ENCODE peak calls at places on chromosomes 6 and 20, in ten cellular contexts. One of them, this sample, is unnamed. For H3K4me1, the result is how much of the 10 kb centered on the place peaks cover.

GRCh38 chr6:167978607-167979006 is 18.9 kb upstream of the KIF25 start:
- DNase-seq in colonic mucosa: no peak
- DNase-seq in uterus: no peak
- DNase-seq in neuronal stem cell: no peak
- DNase-seq in K562: no peak
- DNase-seq in GM23248: no peak
- DNase-seq in ovary: no peak
- DNase-seq in HCT116: no peak
- DNase-seq in psoas muscle: no peak
- DNase-seq in breast epithelium: no peak
- DNase-seq in this sample: no peak

GRCh38 chr6:26175428-26176181 is 88.4 kb downstream of the HFE start:
- DNase-seq in HCT116: no peak
- DNase-seq in ovary: no peak
- DNase-seq in colonic mucosa: peak
- DNase-seq in neuronal stem cell: peak
- DNase-seq in psoas muscle: no peak
- DNase-seq in K562: peak
- DNase-seq in GM23248: peak
- DNase-seq in uterus: no peak
- DNase-seq in breast epithelium: no peak
- DNase-seq in this sample: no peak

GRCh38 chr6:118913161-118913560 is 19.2 kb downstream of the ASF1A start:
- DNase-seq in ovary: no peak
- DNase-seq in GM23248: no peak
- DNase-seq in HCT116: no peak
- DNase-seq in neuronal stem cell: no peak
- DNase-seq in breast epithelium: no peak
- DNase-seq in psoas muscle: no peak
- DNase-seq in colonic mucosa: no peak
- DNase-seq in uterus: no peak
- DNase-seq in K562: no peak
- DNase-seq in this sample: no peak

GRCh38 chr6:56279346-56280080 is 32.1 kb upstream of the COL21A1 start:
- DNase-seq in HCT116: peak
- DNase-seq in neuronal stem cell: no peak
- DNase-seq in GM23248: no peak
- DNase-seq in breast epithelium: no peak
- DNase-seq in ovary: no peak
- DNase-seq in colonic mucosa: no peak
- DNase-seq in K562: no peak
- DNase-seq in uterus: no peak
- DNase-seq in psoas muscle: no peak
- DNase-seq in this sample: no peak

GRCh38 chr20:20624914-20625313 is 87.5 kb downstream of the RALGAPA2 start:
- DNase-seq in GM23248: no peak
- DNase-seq in neuronal stem cell: no peak
- DNase-seq in ovary: no peak
- DNase-seq in uterus: no peak
- DNase-seq in breast epithelium: no peak
- DNase-seq in HCT116: no peak
- DNase-seq in K562: no peak
- DNase-seq in colonic mucosa: no peak
- DNase-seq in psoas muscle: no peak
- DNase-seq in this sample: no peak

GRCh38 chr6:13288969-13289391 is 39.4 kb downstream of the TBC1D7 start:
- DNase-seq in neuronal stem cell: no peak
- DNase-seq in uterus: no peak
- DNase-seq in GM23248: no peak
- DNase-seq in psoas muscle: no peak
- DNase-seq in colonic mucosa: no peak
- DNase-seq in K562: no peak
- DNase-seq in ovary: no peak
- DNase-seq in HCT116: no peak
- DNase-seq in breast epithelium: no peak
- DNase-seq in this sample: no peak

GRCh38 chr6:82015043-82015442 is 232.5 kb downstream of the IBTK start:
- DNase-seq in ovary: no peak
- DNase-seq in GM23248: peak
- DNase-seq in neuronal stem cell: no peak
- DNase-seq in K562: no peak
- DNase-seq in uterus: no peak
- DNase-seq in colonic mucosa: no peak
- DNase-seq in psoas muscle: no peak
- DNase-seq in breast epithelium: no peak
- DNase-seq in HCT116: no peak
- DNase-seq in this sample: no peak

GRCh38 chr6:11731423-11731822 is 47.2 kb downstream of the ADTRP start:
- DNase-seq in K562: no peak
- DNase-seq in GM23248: peak
- DNase-seq in HCT116: no peak
- DNase-seq in uterus: no peak
- DNase-seq in colonic mucosa: no peak
- DNase-seq in ovary: no peak
- DNase-seq in breast epithelium: no peak
- DNase-seq in psoas muscle: no peak
- DNase-seq in neuronal stem cell: no peak
- DNase-seq in this sample: no peak

GRCh38 chr20:4563031-4563430 is 158.7 kb upstream of the PRND start:
- DNase-seq in GM23248: no peak
- DNase-seq in uterus: no peak
- DNase-seq in colonic mucosa: no peak
- DNase-seq in psoas muscle: no peak
- DNase-seq in K562: no peak
- DNase-seq in ovary: no peak
- DNase-seq in HCT116: no peak
- DNase-seq in neuronal stem cell: no peak
- DNase-seq in breast epithelium: no peak
- DNase-seq in this sample: no peak

GRCh38 chr20:51258582-51259175 is 235.8 kb upstream of the KCNG1 start:
- DNase-seq in K562: no peak
- DNase-seq in colonic mucosa: no peak
- DNase-seq in neuronal stem cell: peak
- DNase-seq in GM23248: peak
- DNase-seq in ovary: no peak
- DNase-seq in uterus: no peak
- DNase-seq in HCT116: no peak
- DNase-seq in breast epithelium: peak
- DNase-seq in psoas muscle: no peak
- DNase-seq in this sample: no peak

GRCh38 chr20:31474097-31474436 is 860 bp downstream of the DEFB124 start:
- DNase-seq in K562: no peak
- DNase-seq in neuronal stem cell: no peak
- DNase-seq in GM23248: no peak
- DNase-seq in colonic mucosa: no peak
- DNase-seq in HCT116: no peak
- DNase-seq in breast epithelium: no peak
- DNase-seq in ovary: no peak
- DNase-seq in uterus: no peak
- DNase-seq in psoas muscle: no peak
- DNase-seq in this sample: no peak

GRCh38 chr6:112029045-112029822 is 24.7 kb upstream of the CCN6 start:
- DNase-seq in K562: peak
- DNase-seq in GM23248: peak
- DNase-seq in HCT116: peak
- DNase-seq in uterus: peak
- DNase-seq in neuronal stem cell: peak
- DNase-seq in colonic mucosa: peak
- DNase-seq in breast epithelium: no peak
- DNase-seq in psoas muscle: peak
- DNase-seq in ovary: peak
- DNase-seq in this sample: no peak

GRCh38 chr6:158047120-158047518 is 65.5 kb downstream of the SYNJ2 start:
- DNase-seq in GM23248: peak
- DNase-seq in neuronal stem cell: no peak
- DNase-seq in colonic mucosa: no peak
- DNase-seq in ovary: no peak
- DNase-seq in uterus: no peak
- DNase-seq in HCT116: no peak
- DNase-seq in breast epithelium: no peak
- DNase-seq in psoas muscle: peak
- DNase-seq in K562: no peak
- DNase-seq in this sample: no peak

GRCh38 chr6:112337209-112337638 is 9.9 kb upstream of the RFPL4B start:
- DNase-seq in GM23248: peak
- DNase-seq in ovary: peak
- DNase-seq in psoas muscle: peak
- DNase-seq in neuronal stem cell: peak
- DNase-seq in HCT116: peak
- DNase-seq in colonic mucosa: peak
- DNase-seq in K562: no peak
- DNase-seq in breast epithelium: peak
- DNase-seq in uterus: peak
- DNase-seq in this sample: peak

GRCh38 chr6:54111341-54111740 is at the start of gene MLIP:
- DNase-seq in K562: no peak
- DNase-seq in GM23248: no peak
- DNase-seq in HCT116: no peak
- DNase-seq in breast epithelium: no peak
- DNase-seq in colonic mucosa: no peak
- DNase-seq in neuronal stem cell: peak
- DNase-seq in ovary: no peak
- DNase-seq in uterus: no peak
- DNase-seq in psoas muscle: no peak
- DNase-seq in this sample: no peak

GRCh38 chr6:16354692-16355091 is 116.3 kb downstream of the GMPR start:
- DNase-seq in HCT116: no peak
- DNase-seq in colonic mucosa: no peak
- DNase-seq in uterus: no peak
- DNase-seq in breast epithelium: no peak
- DNase-seq in ovary: no peak
- DNase-seq in K562: no peak
- DNase-seq in psoas muscle: no peak
- DNase-seq in neuronal stem cell: no peak
- DNase-seq in GM23248: no peak
- DNase-seq in this sample: no peak

GRCh38 chr6:108557494-108558371 is 3.0 kb upstream of the FOXO3 start:
- DNase-seq in HCT116: no peak
- DNase-seq in ovary: peak
- DNase-seq in K562: peak
- DNase-seq in uterus: peak
- DNase-seq in colonic mucosa: peak
- DNase-seq in neuronal stem cell: peak
- DNase-seq in GM23248: peak
- DNase-seq in psoas muscle: peak
- DNase-seq in breast epithelium: peak
- DNase-seq in this sample: no peak

GRCh38 chr6:33018904-33019303 is 9.5 kb upstream of the HLA-DOA start:
- DNase-seq in colonic mucosa: peak
- DNase-seq in K562: peak
- DNase-seq in psoas muscle: no peak
- DNase-seq in uterus: peak
- DNase-seq in breast epithelium: peak
- DNase-seq in neuronal stem cell: no peak
- DNase-seq in ovary: peak
- DNase-seq in GM23248: peak
- DNase-seq in HCT116: no peak
- DNase-seq in this sample: no peak

DNA sequence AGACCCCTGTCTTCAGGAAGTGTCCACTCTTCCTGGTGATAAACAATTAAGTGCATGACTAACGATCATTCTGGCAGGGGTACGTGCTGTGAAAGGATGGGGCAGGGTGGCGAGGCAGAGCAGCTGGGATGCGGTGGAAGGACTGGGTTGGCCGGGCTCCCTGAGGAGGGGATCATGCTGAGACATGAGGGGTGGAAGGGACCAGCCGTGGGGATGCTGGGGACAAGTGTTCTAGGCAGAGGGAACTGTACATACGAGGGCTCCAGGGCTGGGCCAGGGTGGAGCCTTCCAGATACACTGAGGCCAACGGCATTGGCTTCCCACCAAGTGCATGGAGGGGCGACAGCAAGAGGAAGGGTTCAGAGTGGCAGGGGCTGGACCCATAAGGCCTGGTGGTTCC is 65.7 kb upstream of the SIRPA start:
- DNase-seq in neuronal stem cell: no peak
- DNase-seq in HCT116: no peak
- DNase-seq in uterus: no peak
- DNase-seq in psoas muscle: no peak
- DNase-seq in colonic mucosa: no peak
- DNase-seq in breast epithelium: no peak
- DNase-seq in GM23248: no peak
- DNase-seq in ovary: no peak
- DNase-seq in K562: no peak
- DNase-seq in this sample: no peak
- H3K4me1 ChIP-seq in neuronal stem cell: under half
- H3K4me1 ChIP-seq in HCT116: under half
- H3K4me1 ChIP-seq in uterus: under half
- H3K4me1 ChIP-seq in psoas muscle: under half
- H3K4me1 ChIP-seq in colonic mucosa: under half
- H3K4me1 ChIP-seq in breast epithelium: under half
- H3K4me1 ChIP-seq in GM23248: under half
- H3K4me1 ChIP-seq in ovary: under half
- H3K4me1 ChIP-seq in K562: under half
- H3K4me1 ChIP-seq in this sample: under half

GRCh38 chr20:41391587-41392001 is 25.0 kb upstream of the EMILIN3 start:
- DNase-seq in psoas muscle: no peak
- DNase-seq in neuronal stem cell: no peak
- DNase-seq in K562: no peak
- DNase-seq in ovary: no peak
- DNase-seq in GM23248: no peak
- DNase-seq in uterus: no peak
- DNase-seq in breast epithelium: peak
- DNase-seq in colonic mucosa: no peak
- DNase-seq in HCT116: no peak
- DNase-seq in this sample: no peak
- H3K4me1 ChIP-seq in psoas muscle: under half
- H3K4me1 ChIP-seq in neuronal stem cell: under half
- H3K4me1 ChIP-seq in K562: under half
- H3K4me1 ChIP-seq in ovary: under half
- H3K4me1 ChIP-seq in GM23248: under half
- H3K4me1 ChIP-seq in uterus: under half
- H3K4me1 ChIP-seq in breast epithelium: under half
- H3K4me1 ChIP-seq in colonic mucosa: under half
- H3K4me1 ChIP-seq in HCT116: under half
- H3K4me1 ChIP-seq in this sample: under half

GRCh38 chr6:25006075-25006474 is 70.3 kb upstream of the RIPOR2 start:
- DNase-seq in HCT116: no peak
- DNase-seq in uterus: no peak
- DNase-seq in colonic mucosa: no peak
- DNase-seq in GM23248: no peak
- DNase-seq in K562: no peak
- DNase-seq in breast epithelium: no peak
- DNase-seq in psoas muscle: no peak
- DNase-seq in ovary: no peak
- DNase-seq in neuronal stem cell: no peak
- DNase-seq in this sample: no peak
- H3K4me1 ChIP-seq in HCT116: under half
- H3K4me1 ChIP-seq in uterus: under half
- H3K4me1 ChIP-seq in colonic mucosa: under half
- H3K4me1 ChIP-seq in GM23248: under half
- H3K4me1 ChIP-seq in K562: under half
- H3K4me1 ChIP-seq in breast epithelium: under half
- H3K4me1 ChIP-seq in psoas muscle: under half
- H3K4me1 ChIP-seq in ovary: under half
- H3K4me1 ChIP-seq in neuronal stem cell: under half
- H3K4me1 ChIP-seq in this sample: under half

DNA sequence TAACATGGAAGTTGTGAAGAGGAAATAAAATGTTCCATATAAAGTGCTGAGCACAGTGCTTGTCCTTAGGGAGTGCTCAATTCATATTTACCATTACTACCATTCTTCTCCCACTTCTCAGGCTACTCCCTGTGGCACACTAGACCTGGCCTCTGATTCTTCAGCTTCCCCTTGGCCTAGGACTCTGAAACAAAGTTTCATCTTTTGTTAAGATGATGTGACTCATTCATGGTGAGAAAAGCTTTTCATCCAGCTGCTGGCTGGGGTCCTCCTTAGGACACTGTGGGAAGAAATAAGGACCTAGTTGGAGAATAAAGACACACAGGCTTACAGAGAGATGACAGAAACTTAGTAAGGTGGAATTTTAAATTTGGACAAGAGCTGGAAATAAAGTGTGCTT is 314.8 kb downstream of the CDC5L start:
- DNase-seq in ovary: no peak
- DNase-seq in psoas muscle: no peak
- DNase-seq in K562: no peak
- DNase-seq in HCT116: no peak
- DNase-seq in uterus: no peak
- DNase-seq in neuronal stem cell: no peak
- DNase-seq in GM23248: peak
- DNase-seq in breast epithelium: no peak
- DNase-seq in colonic mucosa: no peak
- DNase-seq in this sample: no peak
- H3K4me1 ChIP-seq in ovary: under half
- H3K4me1 ChIP-seq in psoas muscle: under half
- H3K4me1 ChIP-seq in K562: under half
- H3K4me1 ChIP-seq in HCT116: under half
- H3K4me1 ChIP-seq in uterus: under half
- H3K4me1 ChIP-seq in neuronal stem cell: under half
- H3K4me1 ChIP-seq in GM23248: under half
- H3K4me1 ChIP-seq in breast epithelium: under half
- H3K4me1 ChIP-seq in colonic mucosa: under half
- H3K4me1 ChIP-seq in this sample: under half

This sample was measured in iPS DF 6.9.